ENCODE peak calls at places on chromosomes 7 and 10, in ten cellular contexts. One of them, this sample, is unnamed.

GRCh38 chr10:70931168-70931805 is 42.9 kb upstream of the PCBD1 start:
- DNase-seq in heart right ventricle: no peak
- DNase-seq in PC-9: peak; percentile 73
- DNase-seq in stomach: no peak
- DNase-seq in NB4: no peak
- DNase-seq in B cell: no peak
- DNase-seq in CD8-positive, alpha-beta T cell: no peak
- DNase-seq in thoracic aorta: no peak
- DNase-seq in A549: no peak
- DNase-seq in H9: no peak
- DNase-seq in this sample: no peak

GRCh38 chr10:99993994-99994689 is 15.6 kb downstream of the DNMBP start:
- DNase-seq in heart right ventricle: no peak
- DNase-seq in PC-9: no peak
- DNase-seq in stomach: peak; percentile 44
- DNase-seq in NB4: peak; percentile 91
- DNase-seq in B cell: peak; percentile 88
- DNase-seq in CD8-positive, alpha-beta T cell: peak; percentile 59
- DNase-seq in thoracic aorta: peak; percentile 53
- DNase-seq in A549: no peak
- DNase-seq in H9: no peak
- DNase-seq in this sample: no peak

GRCh38 chr10:12448729-12449391 is 99.5 kb downstream of the CAMK1D start:
- DNase-seq in heart right ventricle: no peak
- DNase-seq in PC-9: peak; percentile 96
- DNase-seq in stomach: peak; percentile 34
- DNase-seq in NB4: peak; percentile 85
- DNase-seq in B cell: peak; percentile 52
- DNase-seq in CD8-positive, alpha-beta T cell: peak; percentile 71
- DNase-seq in thoracic aorta: no peak
- DNase-seq in A549: peak; percentile 75
- DNase-seq in H9: no peak
- DNase-seq in this sample: no peak

GRCh38 chr10:61503051-61503450 is 49.9 kb upstream of the TMEM26 start:
- DNase-seq in heart right ventricle: no peak
- DNase-seq in PC-9: no peak
- DNase-seq in stomach: no peak
- DNase-seq in NB4: no peak
- DNase-seq in B cell: no peak
- DNase-seq in CD8-positive, alpha-beta T cell: no peak
- DNase-seq in thoracic aorta: no peak
- DNase-seq in A549: no peak
- DNase-seq in H9: no peak
- DNase-seq in this sample: no peak

GRCh38 chr7:8724080-8724718 is 290.8 kb downstream of the NXPH1 start:
- DNase-seq in heart right ventricle: no peak
- DNase-seq in PC-9: no peak
- DNase-seq in stomach: peak; percentile 51
- DNase-seq in NB4: peak; percentile 68
- DNase-seq in B cell: no peak
- DNase-seq in CD8-positive, alpha-beta T cell: no peak
- DNase-seq in thoracic aorta: no peak
- DNase-seq in A549: peak; percentile 14
- DNase-seq in H9: peak; percentile 64
- DNase-seq in this sample: no peak

GRCh38 chr10:2882628-2883027 is 184.7 kb upstream of the PFKP start:
- DNase-seq in heart right ventricle: no peak
- DNase-seq in PC-9: no peak
- DNase-seq in stomach: no peak
- DNase-seq in NB4: peak; percentile 88
- DNase-seq in B cell: no peak
- DNase-seq in CD8-positive, alpha-beta T cell: no peak
- DNase-seq in thoracic aorta: no peak
- DNase-seq in A549: no peak
- DNase-seq in H9: no peak
- DNase-seq in this sample: no peak

GRCh38 chr7:27314111-27314510 is 71.5 kb downstream of the EVX1 start:
- DNase-seq in heart right ventricle: no peak
- DNase-seq in PC-9: peak; percentile 85
- DNase-seq in stomach: no peak
- DNase-seq in NB4: no peak
- DNase-seq in B cell: no peak
- DNase-seq in CD8-positive, alpha-beta T cell: no peak
- DNase-seq in thoracic aorta: no peak
- DNase-seq in A549: no peak
- DNase-seq in H9: no peak
- DNase-seq in this sample: no peak

GRCh38 chr10:49000437-49001398 is 61.1 kb upstream of the LRRC18 start:
- DNase-seq in heart right ventricle: no peak
- DNase-seq in PC-9: no peak
- DNase-seq in stomach: no peak
- DNase-seq in NB4: no peak
- DNase-seq in B cell: no peak
- DNase-seq in CD8-positive, alpha-beta T cell: no peak
- DNase-seq in thoracic aorta: no peak
- DNase-seq in A549: no peak
- DNase-seq in H9: no peak
- DNase-seq in this sample: no peak

GRCh38 chr7:99733448-99733847 is 1.5 kb downstream of the CYP3A7 start:
- DNase-seq in heart right ventricle: no peak
- DNase-seq in PC-9: no peak
- DNase-seq in stomach: no peak
- DNase-seq in NB4: peak; percentile 43
- DNase-seq in B cell: peak; percentile 9
- DNase-seq in CD8-positive, alpha-beta T cell: peak; percentile 9
- DNase-seq in thoracic aorta: no peak
- DNase-seq in A549: peak; percentile 29
- DNase-seq in H9: peak; percentile 31
- DNase-seq in this sample: no peak

DNA sequence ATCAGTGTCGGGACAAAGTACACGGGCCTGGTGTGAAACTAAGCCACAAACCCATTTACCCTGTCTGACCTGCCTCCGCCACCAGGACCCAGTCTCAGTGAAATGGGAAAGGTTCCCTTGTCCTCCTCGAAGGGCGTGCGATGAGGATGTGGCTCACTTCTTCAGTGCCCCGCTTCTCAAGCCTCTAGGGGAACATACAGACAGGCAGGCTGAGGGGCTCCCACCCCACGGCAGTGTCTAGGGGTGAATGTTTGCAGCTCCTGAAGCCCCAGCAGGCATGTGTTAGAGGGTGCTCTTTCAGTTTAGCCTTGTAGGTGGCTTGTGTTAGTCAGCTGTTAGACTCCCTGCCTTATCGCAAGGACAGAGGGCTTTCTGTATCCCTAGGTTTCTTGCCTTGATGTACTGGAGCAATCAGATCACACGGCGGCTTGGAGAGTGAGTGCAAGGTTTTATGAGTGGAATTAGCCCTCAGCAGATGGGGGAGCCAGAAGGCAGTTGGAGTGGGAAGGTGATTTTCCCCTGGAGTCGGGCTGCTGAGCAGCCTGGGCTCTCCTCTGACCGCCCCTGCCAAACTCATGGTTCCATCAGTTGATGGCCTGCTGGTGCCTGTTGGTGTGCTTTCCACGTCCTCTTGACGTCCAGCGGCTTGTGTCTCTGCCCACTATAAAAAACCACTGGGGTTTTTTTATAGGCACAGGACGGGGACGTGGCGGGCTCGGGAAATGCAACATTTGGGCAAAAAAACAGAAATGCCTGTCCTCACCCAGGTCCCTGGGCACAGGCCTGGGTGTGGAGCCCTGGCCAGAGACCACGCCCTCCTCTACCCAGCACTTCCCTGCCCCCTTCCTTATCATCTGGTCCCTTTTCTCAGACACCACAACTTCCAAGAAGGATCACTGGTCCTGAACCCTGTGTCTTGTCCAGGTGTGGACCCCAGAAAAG is 786 bp downstream of the NUDT1 start:
- DNase-seq in heart right ventricle: no peak
- DNase-seq in PC-9: peak; percentile 56
- DNase-seq in stomach: no peak
- DNase-seq in NB4: peak; percentile 70
- DNase-seq in B cell: peak; percentile 45
- DNase-seq in CD8-positive, alpha-beta T cell: no peak
- DNase-seq in thoracic aorta: no peak
- DNase-seq in A549: peak; percentile 33
- DNase-seq in H9: peak; percentile 59
- DNase-seq in this sample: no peak
- TF ChIP-seq CTCF in heart right ventricle: no peak
- TF ChIP-seq CTCF in PC-9: no peak
- TF ChIP-seq CTCF in stomach: no peak
- TF ChIP-seq CTCF in NB4: no peak
- TF ChIP-seq CTCF in B cell: no peak
- TF ChIP-seq CTCF in CD8-positive, alpha-beta T cell: no peak
- TF ChIP-seq CTCF in thoracic aorta: peak; percentile 6
- TF ChIP-seq CTCF in A549: no peak
- TF ChIP-seq CTCF in H9: no peak
- TF ChIP-seq CTCF in this sample: no peak

GRCh38 chr7:131488361-131488760 is 68.1 kb downstream of the PODXL start:
- DNase-seq in heart right ventricle: no peak
- DNase-seq in PC-9: no peak
- DNase-seq in stomach: no peak
- DNase-seq in NB4: no peak
- DNase-seq in B cell: no peak
- DNase-seq in CD8-positive, alpha-beta T cell: no peak
- DNase-seq in thoracic aorta: no peak
- DNase-seq in A549: no peak
- DNase-seq in H9: no peak
- DNase-seq in this sample: no peak
- TF ChIP-seq CTCF in heart right ventricle: peak; percentile 43
- TF ChIP-seq CTCF in PC-9: peak; percentile 62
- TF ChIP-seq CTCF in stomach: no peak
- TF ChIP-seq CTCF in NB4: no peak
- TF ChIP-seq CTCF in B cell: peak; percentile 33
- TF ChIP-seq CTCF in CD8-positive, alpha-beta T cell: peak; percentile 34
- TF ChIP-seq CTCF in thoracic aorta: no peak
- TF ChIP-seq CTCF in A549: no peak
- TF ChIP-seq CTCF in H9: peak; percentile 50
- TF ChIP-seq CTCF in this sample: no peak

GRCh38 chr7:124840435-124840834 is 74.8 kb upstream of the GPR37 start:
- DNase-seq in heart right ventricle: no peak
- DNase-seq in PC-9: no peak
- DNase-seq in stomach: no peak
- DNase-seq in NB4: no peak
- DNase-seq in B cell: no peak
- DNase-seq in CD8-positive, alpha-beta T cell: no peak
- DNase-seq in thoracic aorta: no peak
- DNase-seq in A549: peak; percentile 19
- DNase-seq in H9: no peak
- DNase-seq in this sample: no peak
- TF ChIP-seq CTCF in heart right ventricle: no peak
- TF ChIP-seq CTCF in PC-9: peak; percentile 33
- TF ChIP-seq CTCF in stomach: no peak
- TF ChIP-seq CTCF in NB4: no peak
- TF ChIP-seq CTCF in B cell: no peak
- TF ChIP-seq CTCF in CD8-positive, alpha-beta T cell: no peak
- TF ChIP-seq CTCF in thoracic aorta: no peak
- TF ChIP-seq CTCF in A549: peak; percentile 35
- TF ChIP-seq CTCF in H9: peak; percentile 60
- TF ChIP-seq CTCF in this sample: no peak

GRCh38 chr7:80133361-80134104 is 1.1 kb upstream of the GNAI1 start:
- DNase-seq in heart right ventricle: no peak
- DNase-seq in PC-9: no peak
- DNase-seq in stomach: no peak
- DNase-seq in NB4: no peak
- DNase-seq in B cell: no peak
- DNase-seq in CD8-positive, alpha-beta T cell: no peak
- DNase-seq in thoracic aorta: no peak
- DNase-seq in A549: peak; percentile 42
- DNase-seq in H9: no peak
- DNase-seq in this sample: no peak
- TF ChIP-seq CTCF in heart right ventricle: no peak
- TF ChIP-seq CTCF in PC-9: no peak
- TF ChIP-seq CTCF in stomach: peak; percentile 22
- TF ChIP-seq CTCF in NB4: no peak
- TF ChIP-seq CTCF in B cell: no peak
- TF ChIP-seq CTCF in CD8-positive, alpha-beta T cell: no peak
- TF ChIP-seq CTCF in thoracic aorta: no peak
- TF ChIP-seq CTCF in A549: no peak
- TF ChIP-seq CTCF in H9: no peak
- TF ChIP-seq CTCF in this sample: no peak

GRCh38 chr10:50417906-50418697 is 166.8 kb upstream of the ASAH2 start:
- DNase-seq in heart right ventricle: peak; percentile 79
- DNase-seq in PC-9: peak; percentile 94
- DNase-seq in stomach: peak; percentile 62
- DNase-seq in NB4: peak; percentile 82
- DNase-seq in B cell: peak; percentile 52
- DNase-seq in CD8-positive, alpha-beta T cell: peak; percentile 18
- DNase-seq in thoracic aorta: peak; percentile 13
- DNase-seq in A549: peak; percentile 92
- DNase-seq in H9: peak; percentile 71
- DNase-seq in this sample: no peak
- TF ChIP-seq CTCF in heart right ventricle: peak; percentile 29
- TF ChIP-seq CTCF in PC-9: no peak
- TF ChIP-seq CTCF in stomach: no peak
- TF ChIP-seq CTCF in NB4: no peak
- TF ChIP-seq CTCF in B cell: no peak
- TF ChIP-seq CTCF in CD8-positive, alpha-beta T cell: no peak
- TF ChIP-seq CTCF in thoracic aorta: no peak
- TF ChIP-seq CTCF in A549: peak; percentile 11
- TF ChIP-seq CTCF in H9: peak; percentile 16
- TF ChIP-seq CTCF in this sample: no peak

GRCh38 chr7:75638607-75639070 is 100.1 kb downstream of the HIP1 start:
- DNase-seq in heart right ventricle: peak; percentile 64
- DNase-seq in PC-9: no peak
- DNase-seq in stomach: peak; percentile 67
- DNase-seq in NB4: no peak
- DNase-seq in B cell: peak; percentile 31
- DNase-seq in CD8-positive, alpha-beta T cell: no peak
- DNase-seq in thoracic aorta: no peak
- DNase-seq in A549: no peak
- DNase-seq in H9: peak; percentile 60
- DNase-seq in this sample: no peak
- TF ChIP-seq CTCF in heart right ventricle: no peak
- TF ChIP-seq CTCF in PC-9: no peak
- TF ChIP-seq CTCF in stomach: no peak
- TF ChIP-seq CTCF in NB4: no peak
- TF ChIP-seq CTCF in B cell: no peak
- TF ChIP-seq CTCF in CD8-positive, alpha-beta T cell: no peak
- TF ChIP-seq CTCF in thoracic aorta: no peak
- TF ChIP-seq CTCF in A549: no peak
- TF ChIP-seq CTCF in H9: no peak
- TF ChIP-seq CTCF in this sample: no peak

DNA sequence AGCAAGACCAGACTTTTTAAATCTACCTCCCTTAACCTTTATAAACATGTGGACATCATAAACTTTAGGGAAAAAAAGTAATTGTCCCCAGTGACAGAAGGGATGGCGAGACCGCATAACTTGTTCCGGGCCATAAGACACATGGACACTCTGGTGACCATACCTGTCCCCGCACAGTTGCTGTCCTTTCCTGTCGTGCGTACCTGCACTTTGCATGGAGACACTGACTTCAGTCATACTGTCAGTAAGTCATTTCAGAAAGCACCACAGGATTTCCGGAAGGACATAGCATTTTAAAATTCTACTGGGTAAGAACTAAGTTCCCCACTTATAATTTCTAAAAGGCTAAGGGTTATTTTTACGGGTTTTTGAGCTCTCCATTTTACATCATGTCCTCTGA is 120.9 kb downstream of the CREB5 start:
- DNase-seq in heart right ventricle: no peak
- DNase-seq in PC-9: no peak
- DNase-seq in stomach: no peak
- DNase-seq in NB4: no peak
- DNase-seq in B cell: no peak
- DNase-seq in CD8-positive, alpha-beta T cell: no peak
- DNase-seq in thoracic aorta: no peak
- DNase-seq in A549: no peak
- DNase-seq in H9: no peak
- DNase-seq in this sample: no peak
- TF ChIP-seq CTCF in heart right ventricle: no peak
- TF ChIP-seq CTCF in PC-9: no peak
- TF ChIP-seq CTCF in stomach: no peak
- TF ChIP-seq CTCF in NB4: no peak
- TF ChIP-seq CTCF in B cell: no peak
- TF ChIP-seq CTCF in CD8-positive, alpha-beta T cell: no peak
- TF ChIP-seq CTCF in thoracic aorta: no peak
- TF ChIP-seq CTCF in A549: no peak
- TF ChIP-seq CTCF in H9: no peak
- TF ChIP-seq CTCF in this sample: no peak